ENCODE peak calls at places on chromosomes 2 and 18, in nine cellular contexts. One of them, this sample, is unnamed.

GRCh38 chr18:36650906-36651305 is 177.9 kb downstream of the TPGS2 start:
- DNase-seq in ELR: no peak
- DNase-seq in lower leg skin: peak
- DNase-seq in WERI-Rb-1: no peak
- DNase-seq in AG09319: no peak
- DNase-seq in A549: no peak
- DNase-seq in substantia nigra: no peak
- DNase-seq in GM03348: no peak
- DNase-seq in EL: no peak
- DNase-seq in this sample: no peak

GRCh38 chr2:216242365-216242764 is 129.9 kb downstream of the MARCHF4 start:
- DNase-seq in GM03348: no peak
- DNase-seq in lower leg skin: peak
- DNase-seq in ELR: no peak
- DNase-seq in substantia nigra: no peak
- DNase-seq in EL: no peak
- DNase-seq in A549: no peak
- DNase-seq in WERI-Rb-1: no peak
- DNase-seq in AG09319: no peak
- DNase-seq in this sample: no peak

GRCh38 chr2:47494267-47495130 is 91.5 kb downstream of the MSH2 start:
- DNase-seq in EL: no peak
- DNase-seq in lower leg skin: peak
- DNase-seq in WERI-Rb-1: no peak
- DNase-seq in substantia nigra: no peak
- DNase-seq in ELR: no peak
- DNase-seq in GM03348: no peak
- DNase-seq in AG09319: no peak
- DNase-seq in A549: no peak
- DNase-seq in this sample: no peak

GRCh38 chr2:48482774-48483173 is 47.2 kb upstream of the STON1 start:
- DNase-seq in GM03348: no peak
- DNase-seq in EL: no peak
- DNase-seq in lower leg skin: no peak
- DNase-seq in A549: no peak
- DNase-seq in substantia nigra: no peak
- DNase-seq in WERI-Rb-1: no peak
- DNase-seq in AG09319: no peak
- DNase-seq in ELR: no peak
- DNase-seq in this sample: no peak

GRCh38 chr18:73782405-73782804 is 365.2 kb downstream of the FBXO15 start:
- DNase-seq in lower leg skin: no peak
- DNase-seq in ELR: no peak
- DNase-seq in AG09319: no peak
- DNase-seq in A549: no peak
- DNase-seq in substantia nigra: no peak
- DNase-seq in WERI-Rb-1: no peak
- DNase-seq in EL: no peak
- DNase-seq in GM03348: no peak
- DNase-seq in this sample: no peak

GRCh38 chr2:2662037-2662846 is 331.2 kb upstream of the MYT1L start:
- DNase-seq in substantia nigra: peak
- DNase-seq in EL: no peak
- DNase-seq in GM03348: no peak
- DNase-seq in lower leg skin: no peak
- DNase-seq in ELR: no peak
- DNase-seq in A549: no peak
- DNase-seq in WERI-Rb-1: no peak
- DNase-seq in AG09319: no peak
- DNase-seq in this sample: no peak

GRCh38 chr2:95294579-95295250 is 2.4 kb upstream of the KCNIP3 start:
- DNase-seq in WERI-Rb-1: no peak
- DNase-seq in substantia nigra: no peak
- DNase-seq in AG09319: no peak
- DNase-seq in EL: no peak
- DNase-seq in A549: no peak
- DNase-seq in GM03348: no peak
- DNase-seq in lower leg skin: no peak
- DNase-seq in ELR: no peak
- DNase-seq in this sample: no peak

GRCh38 chr2:140643761-140644187 is 1487.0 kb downstream of the LRP1B start:
- DNase-seq in A549: peak
- DNase-seq in AG09319: no peak
- DNase-seq in substantia nigra: no peak
- DNase-seq in ELR: peak
- DNase-seq in GM03348: no peak
- DNase-seq in EL: no peak
- DNase-seq in lower leg skin: no peak
- DNase-seq in WERI-Rb-1: no peak
- DNase-seq in this sample: peak

GRCh38 chr2:119252186-119253113 is 28.8 kb downstream of the STEAP3 start:
- DNase-seq in AG09319: peak
- DNase-seq in lower leg skin: peak
- DNase-seq in ELR: peak
- DNase-seq in GM03348: peak
- DNase-seq in A549: peak
- DNase-seq in EL: peak
- DNase-seq in WERI-Rb-1: no peak
- DNase-seq in substantia nigra: no peak
- DNase-seq in this sample: peak

GRCh38 chr2:182393361-182393760 is 33.5 kb downstream of the PDE1A start:
- DNase-seq in EL: no peak
- DNase-seq in lower leg skin: no peak
- DNase-seq in substantia nigra: no peak
- DNase-seq in A549: no peak
- DNase-seq in ELR: no peak
- DNase-seq in AG09319: peak
- DNase-seq in GM03348: no peak
- DNase-seq in WERI-Rb-1: no peak
- DNase-seq in this sample: no peak

GRCh38 chr2:105576440-105577241 is 168.1 kb upstream of the NCK2 start:
- DNase-seq in GM03348: peak
- DNase-seq in ELR: peak
- DNase-seq in EL: peak
- DNase-seq in lower leg skin: peak
- DNase-seq in AG09319: peak
- DNase-seq in A549: peak
- DNase-seq in WERI-Rb-1: no peak
- DNase-seq in substantia nigra: no peak
- DNase-seq in this sample: peak

GRCh38 chr2:226155476-226155875 is 644.1 kb downstream of the IRS1 start:
- DNase-seq in substantia nigra: no peak
- DNase-seq in GM03348: no peak
- DNase-seq in AG09319: no peak
- DNase-seq in ELR: no peak
- DNase-seq in EL: no peak
- DNase-seq in WERI-Rb-1: no peak
- DNase-seq in A549: no peak
- DNase-seq in lower leg skin: no peak
- DNase-seq in this sample: no peak

GRCh38 chr2:219204425-219205164 is 2.0 kb upstream of the ZFAND2B start:
- DNase-seq in EL: no peak
- DNase-seq in substantia nigra: no peak
- DNase-seq in A549: no peak
- DNase-seq in GM03348: no peak
- DNase-seq in AG09319: no peak
- DNase-seq in WERI-Rb-1: no peak
- DNase-seq in ELR: no peak
- DNase-seq in lower leg skin: peak
- DNase-seq in this sample: no peak

GRCh38 chr2:128803222-128803621 is 484.6 kb upstream of the HS6ST1 start:
- DNase-seq in AG09319: no peak
- DNase-seq in WERI-Rb-1: no peak
- DNase-seq in A549: no peak
- DNase-seq in substantia nigra: no peak
- DNase-seq in GM03348: no peak
- DNase-seq in EL: no peak
- DNase-seq in ELR: no peak
- DNase-seq in lower leg skin: no peak
- DNase-seq in this sample: no peak

GRCh38 chr2:64362562-64363026 is 91.4 kb upstream of the LGALSL start:
- DNase-seq in A549: no peak
- DNase-seq in AG09319: no peak
- DNase-seq in EL: no peak
- DNase-seq in substantia nigra: no peak
- DNase-seq in WERI-Rb-1: no peak
- DNase-seq in GM03348: no peak
- DNase-seq in ELR: no peak
- DNase-seq in lower leg skin: peak
- DNase-seq in this sample: no peak

This sample was measured in LHCN-M2.